ENCODE peak calls at places on chromosomes 16 and 17, in four cellular contexts. J, X, W and I are unnamed samples.
A peak's percentile ranks its signal among the peaks of the same experiment; 100 is the strongest.

GRCh38 chr17:31499771-31500554 is 108.5 kb downstream of the RAB11FIP4 start:
- DNase-seq in J (no peak), X (peak; percentile 85), W (no peak), I (peak; percentile 66)

GRCh38 chr16:80447263-80447662 is 93.5 kb upstream of the DYNLRB2 start:
- DNase-seq in W (no peak), J (no peak), X (no peak), I (no peak)

GRCh38 chr16:67672739-67673662 is 6.4 kb downstream of the C16orf86 start:
- DNase-seq in X (peak; percentile 40), W (no peak), J (peak; percentile 83), I (peak; percentile 69)

GRCh38 chr17:4782652-4783051 is 3.5 kb downstream of the VMO1 start:
- DNase-seq in X (no peak), J (no peak), W (no peak), I (no peak)

GRCh38 chr16:58494981-58495860 is 4.7 kb upstream of the NDRG4 start:
- DNase-seq in J (peak; percentile 83), X (peak; percentile 36), W (no peak), I (peak; percentile 67)

GRCh38 chr17:46000292-46000691 is 1.2 kb downstream of the STH start:
- DNase-seq in W (no peak), X (no peak), J (no peak), I (no peak)

GRCh38 chr17:43578699-43579569 is 32.8 kb upstream of the ETV4 start:
- DNase-seq in W (no peak), J (no peak), X (no peak), I (no peak)

GRCh38 chr17:47776330-47777197 is 43.5 kb downstream of the TBX21 start:
- DNase-seq in J (no peak), X (no peak), W (no peak), I (no peak)

GRCh38 chr17:37274432-37274831 is 101.4 kb upstream of the C17orf78 start:
- DNase-seq in W (no peak), J (no peak), X (no peak), I (no peak)

GRCh38 chr16:81480856-81481821 is 36.5 kb downstream of the CMIP start:
- DNase-seq in X (peak; percentile 35), W (peak; percentile 38), J (peak; percentile 81), I (peak; percentile 66)

GRCh38 chr16:14420721-14421488 is 209.2 kb downstream of the PARN start:
- DNase-seq in X (no peak), J (no peak), W (no peak), I (no peak)

GRCh38 chr16:4263504-4264436 is 9.1 kb downstream of the TFAP4 start:
- DNase-seq in X (no peak), J (peak; percentile 96), W (no peak), I (peak; percentile 58)

GRCh38 chr17:3704931-3705717 is 9.2 kb upstream of the P2RX5 start:
- DNase-seq in X (no peak), W (no peak), J (no peak), I (no peak)

GRCh38 chr17:57697891-57698708 is 47.0 kb downstream of the CCDC182 start:
- DNase-seq in X (no peak), W (no peak), J (no peak), I (no peak)

GRCh38 chr16:90026135-90026534 is 6.9 kb upstream of the DBNDD1 start:
- DNase-seq in X (no peak), J (no peak), W (no peak), I (no peak)

GRCh38 chr16:69478685-69479084 is 54.3 kb downstream of the CYB5B start:
- DNase-seq in X (no peak), W (no peak), J (no peak), I (no peak)

GRCh38 chr16:88376835-88377726 is 5.7 kb upstream of the ZNF469 start:
- DNase-seq in X (no peak), J (peak; percentile 62), W (no peak), I (no peak)

GRCh38 chr17:12282056-12282455 is 261.4 kb downstream of the MAP2K4 start:
- DNase-seq in W (no peak), X (no peak), J (no peak), I (no peak)

GRCh38 chr16:30041841-30042240 is 10.8 kb upstream of the TLCD3B start:
- DNase-seq in W (no peak), X (no peak), J (no peak), I (no peak)

GRCh38 chr16:16073884-16074781 is 124.7 kb downstream of the ABCC1 start:
- DNase-seq in W (no peak), X (peak; percentile 50), J (no peak), I (no peak)

GRCh38 chr16:4420703-4421102 is 4.3 kb upstream of the CORO7 start:
- DNase-seq in J (no peak), X (no peak), W (no peak), I (no peak)

GRCh38 chr16:58196898-58197313 is 1.0 kb downstream of the CSNK2A2 start:
- DNase-seq in J (no peak), X (no peak), W (no peak), I (no peak)

GRCh38 chr17:60351012-60351695 is 40.8 kb downstream of the USP32 start:
- DNase-seq in X (no peak), W (no peak), J (no peak), I (no peak)
- H3K27me3 ChIP-seq in X (no peaks in the 10 kb centered on the region), W (no peaks in the 10 kb centered on the region), J (no peaks in the 10 kb centered on the region), I (no peaks in the 10 kb centered on the region)

DNA sequence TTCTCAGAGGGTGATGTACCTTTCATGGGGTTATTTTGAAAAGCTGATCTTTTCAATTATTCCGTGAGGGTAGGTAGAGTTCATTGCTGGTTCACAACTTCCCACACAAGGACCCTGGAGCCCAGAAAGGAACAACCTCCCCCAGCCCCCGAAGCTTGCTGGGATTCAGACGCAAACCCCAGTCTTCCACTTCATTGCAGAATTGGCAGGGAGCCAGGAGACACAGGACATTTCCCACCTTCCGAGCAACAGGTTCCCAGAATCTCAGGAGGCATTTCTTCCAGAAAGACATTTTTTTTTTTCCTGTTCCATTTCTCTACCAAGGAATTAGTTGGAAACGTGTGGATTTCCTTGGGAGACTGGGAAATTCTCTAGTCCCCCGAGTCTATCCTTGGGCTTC is 106.1 kb downstream of the GP2 start:
- DNase-seq in X (no peak), J (no peak), W (no peak), I (no peak)
- H3K27ac ChIP-seq in X (no peak overlapping the region), J (no peak overlapping the region), W (no peak overlapping the region), I (no peak overlapping the region)

DNA sequence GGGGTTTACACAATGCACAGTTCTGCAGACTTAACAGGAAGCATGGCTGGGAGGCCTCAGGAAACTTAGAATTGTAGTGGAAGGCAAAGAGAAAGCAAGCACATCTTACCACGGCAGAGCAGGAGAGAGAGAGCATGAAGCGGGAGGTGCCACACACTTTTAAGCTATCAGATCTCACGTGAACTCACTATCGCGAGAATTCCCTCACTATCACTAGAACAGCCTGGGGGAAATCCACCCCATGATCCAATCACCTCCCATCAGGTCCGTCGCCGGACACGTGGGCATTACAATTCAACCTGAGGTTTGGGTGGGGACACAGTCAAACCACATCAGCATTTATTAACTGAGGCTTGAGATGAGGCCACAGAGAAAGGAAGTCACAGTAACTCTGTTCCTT is 326.7 kb downstream of the C16orf95 start:
- DNase-seq in J (no peak), X (no peak), W (no peak), I (no peak)
- H3K27me3 ChIP-seq in J (peaks cover 3% of the 10 kb centered on the region), X (peaks cover 12% of the 10 kb centered on the region), W (peaks cover 55% of the 10 kb centered on the region), I (no peaks in the 10 kb centered on the region)

DNA sequence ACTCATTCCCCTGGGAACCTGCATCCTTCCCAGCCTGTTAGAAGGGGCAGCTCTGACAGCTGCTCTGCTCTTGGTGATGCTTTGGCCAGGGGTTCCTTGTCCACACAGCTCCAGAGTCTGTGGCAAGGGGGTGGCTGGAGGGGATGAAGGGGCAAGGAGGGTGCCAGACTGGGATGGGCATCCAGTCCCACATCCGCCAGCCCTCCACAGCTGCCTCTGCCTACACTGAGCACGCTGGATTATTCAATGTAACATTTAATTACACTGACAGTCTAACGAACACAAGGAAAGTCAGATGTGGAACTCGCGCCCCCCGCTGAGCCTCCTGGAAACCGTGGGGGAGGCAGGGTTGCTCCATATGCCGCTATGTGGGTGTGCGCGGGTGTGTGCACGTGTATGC is 101.1 kb downstream of the C16orf78 start:
- DNase-seq in X (no peak), J (peak; percentile 50), W (no peak), I (no peak)
- H3K27ac ChIP-seq in X (no peak overlapping the region), J (no peak overlapping the region), W (no peak overlapping the region), I (no peak overlapping the region)

GRCh38 chr16:86669285-86669805 is 91.0 kb downstream of the FOXL1 start:
- DNase-seq in J (no peak), X (no peak), W (no peak), I (no peak)
- H3K27me3 ChIP-seq in J (peaks cover 7% of the 10 kb centered on the region), X (no peaks in the 10 kb centered on the region), W (peaks cover 88% of the 10 kb centered on the region), I (no peaks in the 10 kb centered on the region)